ENCODE peak calls at places on chromosome 14, in five cellular contexts. One of them, this sample, is unnamed.

GRCh38 chr14:79855789-79856188 is 355.5 kb downstream of the DIO2 start:
- DNase-seq in adrenal gland: no peak
- DNase-seq in left lung: no peak
- DNase-seq in esophagus squamous epithelium: no peak
- DNase-seq in uterus: no peak
- DNase-seq in this sample: no peak

GRCh38 chr14:92316116-92316515 is 6.8 kb upstream of the SLC24A4 start:
- DNase-seq in adrenal gland: no peak
- DNase-seq in left lung: no peak
- DNase-seq in esophagus squamous epithelium: no peak
- DNase-seq in uterus: no peak
- DNase-seq in this sample: no peak

GRCh38 chr14:101775756-101776292 is 14.3 kb downstream of the PPP2R5C start:
- DNase-seq in adrenal gland: no peak
- DNase-seq in left lung: no peak
- DNase-seq in esophagus squamous epithelium: no peak
- DNase-seq in uterus: no peak
- DNase-seq in this sample: no peak

GRCh38 chr14:75711134-75711795 is 50.2 kb downstream of the TTLL5 start:
- DNase-seq in adrenal gland: peak
- DNase-seq in left lung: no peak
- DNase-seq in esophagus squamous epithelium: no peak
- DNase-seq in uterus: peak
- DNase-seq in this sample: no peak

GRCh38 chr14:91078095-91078737 is 17.8 kb upstream of the RPS6KA5 start:
- DNase-seq in adrenal gland: no peak
- DNase-seq in left lung: no peak
- DNase-seq in esophagus squamous epithelium: no peak
- DNase-seq in uterus: no peak
- DNase-seq in this sample: no peak

GRCh38 chr14:72907886-72908285 is 14.0 kb upstream of the DPF3 start:
- DNase-seq in adrenal gland: no peak
- DNase-seq in left lung: no peak
- DNase-seq in esophagus squamous epithelium: no peak
- DNase-seq in uterus: no peak
- DNase-seq in this sample: no peak

GRCh38 chr14:93133476-93133875 is 17.8 kb upstream of the ITPK1 start:
- DNase-seq in adrenal gland: peak
- DNase-seq in left lung: no peak
- DNase-seq in esophagus squamous epithelium: no peak
- DNase-seq in uterus: peak
- DNase-seq in this sample: no peak

GRCh38 chr14:31787377-31787776 is 226.2 kb downstream of the NUBPL start:
- DNase-seq in adrenal gland: no peak
- DNase-seq in left lung: no peak
- DNase-seq in esophagus squamous epithelium: no peak
- DNase-seq in uterus: no peak
- DNase-seq in this sample: no peak

GRCh38 chr14:80049055-80049454 is 162.2 kb downstream of the DIO2 start:
- DNase-seq in adrenal gland: no peak
- DNase-seq in left lung: no peak
- DNase-seq in esophagus squamous epithelium: no peak
- DNase-seq in uterus: no peak
- DNase-seq in this sample: no peak

GRCh38 chr14:95140060-95140858 is 17.1 kb downstream of the DICER1 start:
- DNase-seq in adrenal gland: no peak
- DNase-seq in left lung: no peak
- DNase-seq in esophagus squamous epithelium: no peak
- DNase-seq in uterus: no peak
- DNase-seq in this sample: no peak

GRCh38 chr14:76829650-76830421 is 3.6 kb downstream of the LRRC74A start:
- DNase-seq in adrenal gland: no peak
- DNase-seq in left lung: no peak
- DNase-seq in esophagus squamous epithelium: no peak
- DNase-seq in uterus: no peak
- DNase-seq in this sample: no peak

GRCh38 chr14:80764496-80764895 is 177.0 kb downstream of the CEP128 start:
- DNase-seq in adrenal gland: no peak
- DNase-seq in left lung: no peak
- DNase-seq in esophagus squamous epithelium: no peak
- DNase-seq in uterus: no peak
- DNase-seq in this sample: no peak

GRCh38 chr14:77130386-77130785 is 11.2 kb downstream of the ZDHHC22 start:
- DNase-seq in adrenal gland: no peak
- DNase-seq in left lung: no peak
- DNase-seq in esophagus squamous epithelium: no peak
- DNase-seq in uterus: no peak
- DNase-seq in this sample: peak

GRCh38 chr14:25848601-25849000 is 749.2 kb downstream of the NOVA1 start:
- DNase-seq in adrenal gland: no peak
- DNase-seq in left lung: no peak
- DNase-seq in esophagus squamous epithelium: no peak
- DNase-seq in uterus: no peak
- DNase-seq in this sample: no peak

GRCh38 chr14:100582496-100583165 is 4.6 kb downstream of the BEGAIN start:
- DNase-seq in adrenal gland: no peak
- DNase-seq in left lung: peak
- DNase-seq in esophagus squamous epithelium: no peak
- DNase-seq in uterus: no peak
- DNase-seq in this sample: peak

GRCh38 chr14:79062226-79062625 is 892.1 kb downstream of the NRXN3 start:
- DNase-seq in adrenal gland: no peak
- DNase-seq in left lung: no peak
- DNase-seq in esophagus squamous epithelium: no peak
- DNase-seq in uterus: no peak
- DNase-seq in this sample: no peak

GRCh38 chr14:94005324-94005723 is 8.2 kb downstream of the CCDC197 start:
- DNase-seq in adrenal gland: no peak
- DNase-seq in left lung: peak
- DNase-seq in esophagus squamous epithelium: no peak
- DNase-seq in uterus: no peak
- DNase-seq in this sample: no peak

GRCh38 chr14:104392396-104393198 is 187.0 kb upstream of the C14orf180 start:
- DNase-seq in adrenal gland: no peak
- DNase-seq in left lung: peak
- DNase-seq in esophagus squamous epithelium: no peak
- DNase-seq in uterus: no peak
- DNase-seq in this sample: peak

GRCh38 chr14:103384450-103385152 is 614 bp upstream of the MARK3 start:
- DNase-seq in adrenal gland: no peak
- DNase-seq in left lung: no peak
- DNase-seq in esophagus squamous epithelium: no peak
- DNase-seq in uterus: no peak
- DNase-seq in this sample: no peak

GRCh38 chr14:88785911-88786310 is 6.8 kb downstream of the EML5 start:
- DNase-seq in adrenal gland: no peak
- DNase-seq in left lung: no peak
- DNase-seq in esophagus squamous epithelium: no peak
- DNase-seq in uterus: no peak
- DNase-seq in this sample: no peak

GRCh38 chr14:105074601-105075053 is 9.4 kb upstream of the GPR132 start:
- DNase-seq in adrenal gland: no peak
- DNase-seq in left lung: peak
- DNase-seq in esophagus squamous epithelium: no peak
- DNase-seq in uterus: no peak
- DNase-seq in this sample: no peak

GRCh38 chr14:53883739-53884138 is 72.9 kb downstream of the BMP4 start:
- DNase-seq in adrenal gland: no peak
- DNase-seq in left lung: no peak
- DNase-seq in esophagus squamous epithelium: no peak
- DNase-seq in uterus: no peak
- DNase-seq in this sample: no peak

GRCh38 chr14:106844608-106845285 is 1318.4 kb downstream of the TMEM121 start:
- DNase-seq in adrenal gland: peak
- DNase-seq in left lung: peak
- DNase-seq in esophagus squamous epithelium: no peak
- DNase-seq in uterus: peak
- DNase-seq in this sample: peak

GRCh38 chr14:101171650-101172049 is 268.1 kb upstream of the RTL1 start:
- DNase-seq in adrenal gland: no peak
- DNase-seq in left lung: no peak
- DNase-seq in esophagus squamous epithelium: no peak
- DNase-seq in uterus: no peak
- DNase-seq in this sample: no peak

GRCh38 chr14:105486333-105486973 is at the start of gene CRIP1:
- DNase-seq in adrenal gland: no peak
- DNase-seq in left lung: no peak
- DNase-seq in esophagus squamous epithelium: no peak
- DNase-seq in uterus: no peak
- DNase-seq in this sample: no peak

GRCh38 chr14:38143651-38144505 is 63.8 kb upstream of the SSTR1 start:
- DNase-seq in adrenal gland: no peak
- DNase-seq in left lung: no peak
- DNase-seq in esophagus squamous epithelium: no peak
- DNase-seq in uterus: no peak
- DNase-seq in this sample: no peak

GRCh38 chr14:26820101-26820500 is 222.3 kb upstream of the NOVA1 start:
- DNase-seq in adrenal gland: no peak
- DNase-seq in left lung: no peak
- DNase-seq in esophagus squamous epithelium: no peak
- DNase-seq in uterus: no peak
- DNase-seq in this sample: no peak

GRCh38 chr14:73744874-73745529 is 30.8 kb upstream of the PNMA1 start:
- DNase-seq in adrenal gland: no peak
- DNase-seq in left lung: peak
- DNase-seq in esophagus squamous epithelium: no peak
- DNase-seq in uterus: no peak
- DNase-seq in this sample: peak

GRCh38 chr14:91254456-91254855 is 10.0 kb upstream of the GPR68 start:
- DNase-seq in adrenal gland: no peak
- DNase-seq in left lung: no peak
- DNase-seq in esophagus squamous epithelium: no peak
- DNase-seq in uterus: no peak
- DNase-seq in this sample: no peak

GRCh38 chr14:96168581-96168980 is 36.1 kb upstream of the BDKRB2 start:
- DNase-seq in adrenal gland: no peak
- DNase-seq in left lung: no peak
- DNase-seq in esophagus squamous epithelium: no peak
- DNase-seq in uterus: no peak
- DNase-seq in this sample: no peak

GRCh38 chr14:96164861-96165490 is 39.7 kb upstream of the BDKRB2 start:
- DNase-seq in adrenal gland: no peak
- DNase-seq in left lung: no peak
- DNase-seq in esophagus squamous epithelium: no peak
- DNase-seq in uterus: no peak
- DNase-seq in this sample: no peak

GRCh38 chr14:96166475-96167223 is 38.0 kb upstream of the BDKRB2 start:
- DNase-seq in adrenal gland: no peak
- DNase-seq in left lung: no peak
- DNase-seq in esophagus squamous epithelium: no peak
- DNase-seq in uterus: no peak
- DNase-seq in this sample: no peak

GRCh38 chr14:96165493-96166474 is 38.9 kb upstream of the BDKRB2 start:
- DNase-seq in adrenal gland: no peak
- DNase-seq in left lung: no peak
- DNase-seq in esophagus squamous epithelium: no peak
- DNase-seq in uterus: no peak
- DNase-seq in this sample: no peak

DNA sequence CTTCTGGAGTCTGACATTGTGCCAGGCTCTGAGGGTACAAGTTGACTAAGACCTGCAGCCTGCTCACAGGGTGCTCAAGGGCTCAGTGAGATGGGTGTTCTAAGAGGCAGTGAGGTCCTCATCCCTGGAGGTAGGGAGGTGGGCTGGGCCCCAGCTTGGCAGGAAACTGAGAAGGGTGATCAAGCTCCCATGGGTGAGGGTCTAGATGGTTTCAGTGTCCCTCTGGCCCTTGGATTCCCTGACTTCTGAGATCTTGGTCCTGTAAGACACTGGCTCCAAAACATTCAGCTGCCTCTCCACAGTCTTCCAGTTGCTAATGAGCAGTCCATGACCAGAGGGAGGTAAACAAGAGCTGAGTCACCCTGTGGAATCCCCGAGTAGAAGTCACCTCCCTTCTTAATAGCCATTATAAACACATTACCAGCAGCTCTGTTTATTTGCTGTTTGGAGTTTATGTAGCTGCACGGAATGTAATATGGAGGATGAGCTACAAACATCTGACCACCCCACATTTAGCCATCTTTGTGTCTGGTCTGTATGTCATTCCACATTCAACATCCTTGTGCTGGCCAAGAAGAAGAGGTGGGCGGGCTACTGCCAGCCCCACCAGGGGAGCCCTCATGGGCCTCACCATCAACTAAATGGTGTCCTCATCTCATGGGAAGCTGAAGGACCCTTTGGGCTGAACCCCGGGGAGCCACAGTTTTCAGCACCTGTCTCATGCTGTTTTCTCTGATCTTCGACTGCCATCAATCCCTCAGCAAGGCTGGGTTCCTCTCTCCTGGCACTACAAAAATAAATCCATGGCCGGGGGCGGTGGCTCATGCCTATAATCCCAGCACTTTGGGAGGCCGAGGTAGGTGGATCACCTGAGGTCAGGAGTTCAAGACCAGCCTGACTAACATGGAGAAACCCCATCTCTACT is 37.2 kb upstream of the BDKRB2 start:
- DNase-seq in adrenal gland: no peak
- DNase-seq in left lung: no peak
- DNase-seq in esophagus squamous epithelium: no peak
- DNase-seq in uterus: no peak
- DNase-seq in this sample: no peak
- H3K27ac ChIP-seq in adrenal gland: no peak
- H3K27ac ChIP-seq in left lung: no peak
- H3K27ac ChIP-seq in esophagus squamous epithelium: peak
- H3K27ac ChIP-seq in uterus: no peak
- H3K27ac ChIP-seq in this sample: no peak

DNA sequence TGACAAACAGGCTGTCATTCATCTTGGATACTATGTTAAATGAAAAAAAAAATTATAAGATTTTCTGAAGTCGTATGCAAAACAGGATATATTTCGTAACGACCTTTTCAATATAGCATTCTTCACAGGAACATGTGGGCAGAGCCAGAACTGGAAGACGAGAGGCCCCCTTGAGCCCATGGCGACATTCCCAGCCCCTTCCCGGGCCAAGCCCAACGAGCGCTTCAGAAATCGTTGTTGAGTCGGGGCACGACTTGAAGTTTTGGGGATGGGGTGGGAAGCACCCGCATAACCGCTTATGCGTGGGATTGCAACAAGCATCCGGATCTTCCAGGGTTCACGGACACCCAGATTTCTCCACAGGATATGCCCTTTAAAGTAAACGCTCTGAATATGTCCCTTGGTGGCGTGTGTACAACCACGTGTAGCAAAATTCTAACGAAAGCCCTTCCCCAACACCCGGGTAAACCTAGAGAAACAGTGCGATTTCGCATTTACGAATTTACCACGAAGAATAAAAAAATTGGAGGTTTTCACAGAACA is 735 bp downstream of the C14orf39 start:
- DNase-seq in adrenal gland: no peak
- DNase-seq in left lung: no peak
- DNase-seq in esophagus squamous epithelium: no peak
- DNase-seq in uterus: no peak
- DNase-seq in this sample: no peak
- H3K4me3 ChIP-seq in adrenal gland: no peak
- H3K4me3 ChIP-seq in left lung: no peak
- H3K4me3 ChIP-seq in esophagus squamous epithelium: no peak
- H3K4me3 ChIP-seq in uterus: peak
- H3K4me3 ChIP-seq in this sample: no peak

GRCh38 chr14:56338674-56339073 is 220.5 kb downstream of the PELI2 start:
- DNase-seq in adrenal gland: no peak
- DNase-seq in left lung: no peak
- DNase-seq in esophagus squamous epithelium: no peak
- DNase-seq in uterus: no peak
- DNase-seq in this sample: no peak
- H3K27ac ChIP-seq in adrenal gland: no peak
- H3K27ac ChIP-seq in left lung: no peak
- H3K27ac ChIP-seq in esophagus squamous epithelium: no peak
- H3K27ac ChIP-seq in uterus: no peak
- H3K27ac ChIP-seq in this sample: no peak

GRCh38 chr14:21673718-21674117 is at the start of gene OR4E1:
- DNase-seq in adrenal gland: no peak
- DNase-seq in left lung: no peak
- DNase-seq in esophagus squamous epithelium: no peak
- DNase-seq in uterus: no peak
- DNase-seq in this sample: no peak
- H3K4me3 ChIP-seq in adrenal gland: no peak
- H3K4me3 ChIP-seq in left lung: no peak
- H3K4me3 ChIP-seq in esophagus squamous epithelium: no peak
- H3K4me3 ChIP-seq in uterus: no peak
- H3K4me3 ChIP-seq in this sample: no peak